ENCODE peak calls at places on chromosomes 11 and 22, in four cellular contexts. P, E, T and Z are unnamed samples.

GRCh38 chr11:2446590-2447252 is 1.9 kb downstream of the KCNQ1 start:
- DNase-seq in P (no peak), E (no peak), T (no peak), Z (no peak)

GRCh38 chr22:44068422-44069191 is 44.5 kb downstream of the PARVB start:
- DNase-seq in P (no peak), E (no peak), T (no peak), Z (no peak)

GRCh38 chr11:64036081-64037026 is 623 bp downstream of the FLRT1 start:
- DNase-seq in P (no peak), E (no peak), T (peak), Z (no peak)

GRCh38 chr22:49184736-49185135 is 642.9 kb downstream of the BRD1 start:
- DNase-seq in P (no peak), E (no peak), T (no peak), Z (no peak)

GRCh38 chr22:27749597-27750225 is 51.8 kb downstream of the MN1 start:
- DNase-seq in P (no peak), E (no peak), T (peak), Z (no peak)

GRCh38 chr11:107018274-107018901 is at the start of gene GUCY1A2:
- DNase-seq in P (no peak), E (no peak), T (peak), Z (no peak)

GRCh38 chr22:46684706-46685105 is 53.3 kb downstream of the CERK start:
- DNase-seq in P (no peak), E (no peak), T (no peak), Z (no peak)

GRCh38 chr11:808427-809286 is 1.1 kb upstream of the RPLP2 start:
- DNase-seq in P (peak), E (no peak), T (no peak), Z (no peak)

GRCh38 chr11:76347391-76347790 is 33.5 kb downstream of the THAP12 start:
- DNase-seq in P (no peak), E (no peak), T (no peak), Z (no peak)

GRCh38 chr11:64888761-64889511 is 10.5 kb upstream of the EHD1 start:
- DNase-seq in P (no peak), E (no peak), T (no peak), Z (no peak)

GRCh38 chr11:80240245-80240644 is 799.4 kb upstream of the TENM4 start:
- DNase-seq in P (no peak), E (no peak), T (no peak), Z (no peak)

GRCh38 chr22:20143883-20144665 is 6.8 kb downstream of the CCDC188 start:
- DNase-seq in P (no peak), E (no peak), T (no peak), Z (no peak)

GRCh38 chr22:27461470-27461869 is 340.1 kb downstream of the MN1 start:
- DNase-seq in P (no peak), E (no peak), T (peak), Z (no peak)

GRCh38 chr11:48014917-48015316 is 34.6 kb downstream of the PTPRJ start:
- DNase-seq in P (no peak), E (no peak), T (no peak), Z (no peak)

GRCh38 chr11:95556342-95557151 is 233.0 kb downstream of the FAM76B start:
- DNase-seq in P (no peak), E (no peak), T (peak), Z (peak)

GRCh38 chr11:72712876-72713275 is 38.7 kb upstream of the PDE2A start:
- DNase-seq in P (no peak), E (no peak), T (no peak), Z (no peak)

GRCh38 chr11:101354801-101355200 is 225.2 kb upstream of the PGR start:
- DNase-seq in P (no peak), E (no peak), T (no peak), Z (no peak)

GRCh38 chr11:132632641-132633124 is 899.6 kb downstream of the OPCML start:
- DNase-seq in P (no peak), E (no peak), T (no peak), Z (no peak)

GRCh38 chr11:2175659-2176058 is 4.0 kb upstream of the TH start:
- DNase-seq in P (no peak), E (no peak), T (no peak), Z (no peak)

GRCh38 chr11:2698386-2699184 is 1.2 kb downstream of the KCNQ1OT1 start:
- DNase-seq in P (no peak), E (no peak), T (no peak), Z (no peak)

GRCh38 chr22:38788016-38788415 is 5.9 kb downstream of the DNAL4 start:
- DNase-seq in P (no peak), E (no peak), T (no peak), Z (no peak)

GRCh38 chr11:134202661-134203060 is 21.1 kb downstream of the NCAPD3 start:
- DNase-seq in P (no peak), E (no peak), T (no peak), Z (no peak)

GRCh38 chr11:419248-420005 is 4.6 kb upstream of the SIGIRR start:
- DNase-seq in P (no peak), E (no peak), T (no peak), Z (no peak)

GRCh38 chr22:40817737-40818136 is 1.4 kb downstream of the SLC25A17 start:
- DNase-seq in P (no peak), E (no peak), T (no peak), Z (no peak)

GRCh38 chr11:131897976-131898375 is 527.6 kb downstream of the NTM start:
- DNase-seq in P (no peak), E (no peak), T (no peak), Z (no peak)

GRCh38 chr11:86978756-86979608 is 23.8 kb upstream of the FZD4 start:
- DNase-seq in P (no peak), E (no peak), T (peak), Z (no peak)

GRCh38 chr11:61747389-61748285 is 4.8 kb upstream of the MYRF start:
- DNase-seq in P (peak), E (peak), T (peak), Z (no peak)

GRCh38 chr22:43996170-43996980 is 27.7 kb upstream of the PARVB start:
- DNase-seq in P (peak), E (peak), T (no peak), Z (peak)

GRCh38 chr11:73210916-73211667 is 7.0 kb upstream of the P2RY2 start:
- DNase-seq in P (no peak), E (no peak), T (no peak), Z (no peak)

GRCh38 chr22:18966748-18967147 is 30.7 kb upstream of the PRODH start:
- DNase-seq in P (no peak), E (no peak), T (no peak), Z (no peak)

GRCh38 chr22:36328635-36329216 is 59.0 kb downstream of the MYH9 start:
- DNase-seq in P (peak), E (no peak), T (no peak), Z (no peak)

GRCh38 chr11:82653752-82654151 is 79.9 kb downstream of the FAM181B start:
- DNase-seq in P (no peak), E (no peak), T (no peak), Z (no peak)

GRCh38 chr11:31903225-31904074 is 92.3 kb upstream of the PAX6 start:
- DNase-seq in P (no peak), E (no peak), T (no peak), Z (no peak)

GRCh38 chr11:125123947-125124633 is 12.7 kb upstream of the TMEM218 start:
- DNase-seq in P (peak), E (no peak), T (peak), Z (peak)

GRCh38 chr11:128627666-128628342 is 40.4 kb upstream of the ETS1 start:
- DNase-seq in P (peak), E (no peak), T (no peak), Z (no peak)